ENCODE peak calls at places on chromosomes 13 and 19, in five cellular contexts. K is ovary, X is kidney, T is PC-3, G is body of pancreas. Z is an unnamed sample.
A peak's percentile ranks its signal among the peaks of the same experiment; 100 is the strongest.

GRCh38 chr13:48574036-48574796 is 41.3 kb upstream of the RCBTB2 start:
- DNase-seq in K (no peak), X (no peak), T (no peak), G (no peak), Z (no peak)

GRCh38 chr19:17323274-17323972 is 11.2 kb downstream of the ANO8 start:
- DNase-seq in K (no peak), X (no peak), T (no peak), G (no peak), Z (no peak)

GRCh38 chr19:7004313-7004931 is 16.8 kb downstream of the MBD3L2B start:
- DNase-seq in K (no peak), X (no peak), T (peak; percentile 74), G (no peak), Z (no peak)

GRCh38 chr13:88751994-88752393 is 1080.8 kb downstream of the SLITRK5 start:
- DNase-seq in K (no peak), X (no peak), T (no peak), G (no peak), Z (no peak)

GRCh38 chr19:18126097-18126496 is 26.9 kb upstream of the PIK3R2 start:
- DNase-seq in K (no peak), X (no peak), T (no peak), G (no peak), Z (no peak)

GRCh38 chr19:17394891-17395415 is 957 bp upstream of the CCDC194 start:
- DNase-seq in K (peak; percentile 64), X (no peak), T (peak; percentile 50), G (peak; percentile 37), Z (no peak)

GRCh38 chr13:93235258-93236015 is 8.8 kb downstream of the GPC6 start:
- DNase-seq in K (no peak), X (no peak), T (no peak), G (no peak), Z (no peak)

GRCh38 chr13:100987993-100988392 is 313.4 kb upstream of the TMTC4 start:
- DNase-seq in K (no peak), X (no peak), T (peak; percentile 27), G (no peak), Z (no peak)

GRCh38 chr19:472005-472858 is 11.4 kb upstream of the SHC2 start:
- DNase-seq in K (no peak), X (no peak), T (no peak), G (no peak), Z (no peak)

GRCh38 chr19:29860492-29860891 is 48.7 kb downstream of the CCNE1 start:
- DNase-seq in K (no peak), X (no peak), T (no peak), G (no peak), Z (no peak)

GRCh38 chr19:38693380-38694223 is 46.2 kb downstream of the ACTN4 start:
- DNase-seq in K (no peak), X (no peak), T (peak; percentile 96), G (peak; percentile 53), Z (peak; percentile 39)

GRCh38 chr13:94121686-94122085 is 357.8 kb downstream of the DCT start:
- DNase-seq in K (no peak), X (no peak), T (peak; percentile 32), G (no peak), Z (peak; percentile 22)

GRCh38 chr13:38979891-38980627 is 10.6 kb downstream of the STOML3 start:
- DNase-seq in K (no peak), X (no peak), T (no peak), G (peak; percentile 51), Z (no peak)

GRCh38 chr13:66138172-66138811 is 1091.8 kb downstream of the PCDH9 start:
- DNase-seq in K (no peak), X (no peak), T (no peak), G (no peak), Z (no peak)

GRCh38 chr19:40778045-40778864 is at the start of gene RAB4B:
- DNase-seq in K (peak; percentile 100), X (peak; percentile 100), T (peak; percentile 98), G (peak; percentile 100), Z (peak; percentile 99)

GRCh38 chr13:74187564-74187963 is 53.4 kb upstream of the KLF12 start:
- DNase-seq in K (no peak), X (no peak), T (peak; percentile 89), G (no peak), Z (no peak)

GRCh38 chr19:46537136-46538097 is 41.8 kb upstream of the PNMA8B start:
- DNase-seq in K (no peak), X (no peak), T (peak; percentile 54), G (peak; percentile 68), Z (peak; percentile 3)
- H3K4me3 ChIP-seq in K (no peak overlapping the region), X (no peak overlapping the region), T (no peak overlapping the region), G (no peak overlapping the region), Z (no peak overlapping the region)

GRCh38 chr13:53189162-53189561 is 160.5 kb downstream of the OLFM4 start:
- DNase-seq in K (no peak), X (no peak), T (no peak), G (no peak), Z (no peak)
- TF ChIP-seq CTCF in K (no peak), X (no peak), T (no peak), G (peak; percentile 11), Z (no peak)

DNA sequence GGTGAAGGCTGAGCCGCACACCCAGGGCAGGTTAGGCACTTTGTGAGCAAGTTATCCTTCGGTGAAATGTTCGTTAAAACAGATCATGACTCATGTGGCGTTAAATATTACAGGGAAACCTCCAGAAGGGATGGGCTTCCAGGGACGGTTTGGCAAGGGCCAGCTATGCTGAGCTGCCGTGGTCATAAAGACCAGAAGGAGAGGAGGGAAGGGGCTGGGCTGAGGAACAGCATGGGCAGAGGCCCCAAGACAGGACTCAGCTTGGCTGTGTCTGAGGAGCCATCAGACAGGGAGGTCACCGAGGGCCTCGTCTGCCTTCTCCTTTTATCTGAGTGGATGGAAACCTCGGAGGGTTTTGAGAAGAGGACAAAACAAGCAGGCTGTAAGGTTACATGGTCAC is 47.5 kb downstream of the ATP11A start:
- DNase-seq in K (no peak), X (no peak), T (no peak), G (no peak), Z (no peak)
- H3K4me3 ChIP-seq in K (no peak overlapping the region), X (no peak overlapping the region), T (no peak overlapping the region), G (no peak overlapping the region), Z (no peak overlapping the region)

GRCh38 chr13:24692541-24692940 is 12.3 kb downstream of the ATP12A start:
- DNase-seq in K (no peak), X (no peak), T (no peak), G (no peak), Z (peak; percentile 70)
- TF ChIP-seq CTCF in K (no peak), X (no peak), T (no peak), G (no peak), Z (no peak)

GRCh38 chr13:113411216-113412023 is 41.9 kb downstream of the ADPRHL1 start:
- DNase-seq in K (no peak), X (no peak), T (peak; percentile 86), G (no peak), Z (peak; percentile 94)
- H3K4me3 ChIP-seq in K (no peak overlapping the region), X (no peak overlapping the region), T (peak overlapping the region; percentile 73), G (no peak overlapping the region), Z (no peak overlapping the region)

Z was measured in astrocyte of the cerebellum.